ENCODE peak calls at places on chromosome 4, in nine cellular contexts. P is foreskin fibroblast; Q is GM13977; D is WTC11; H is stimulated activated CD8-positive, alpha-beta memory T cell treated with anti-CD3 and anti-CD28 coated beads, Interleukin-15, amount 100 ng/mL, for 24 hours; L is IMR-90; N is mucosa of descending colon; U is cardiac muscle cell; T is right lobe of liver. A is an unnamed sample.
A peak's percentile ranks its signal among the peaks of the same experiment; 100 is the strongest.

GRCh38 chr4:89403826-89404225 is 96.2 kb upstream of the GPRIN3 start:
- DNase-seq in T (no peak), P (no peak), Q (no peak), H (no peak), N (no peak), U (no peak), L (no peak), D (no peak), A (no peak)

GRCh38 chr4:1793940-1794808 is 1.1 kb downstream of the FGFR3 start:
- DNase-seq in T (no peak), H (no peak), P (no peak), D (peak; percentile 41), U (peak; percentile 57), Q (peak; percentile 70), L (no peak), N (no peak), A (no peak)

GRCh38 chr4:105490523-105490922 is 16.7 kb upstream of the PPA2 start:
- DNase-seq in L (no peak), Q (no peak), D (no peak), N (no peak), P (no peak), U (no peak), H (no peak), T (no peak), A (no peak)

GRCh38 chr4:27986476-27986875 is 1125.8 kb downstream of the STIM2 start:
- DNase-seq in U (no peak), L (no peak), T (no peak), H (no peak), Q (no peak), N (no peak), D (no peak), P (no peak), A (no peak)

GRCh38 chr4:7785017-7785416 is 154.6 kb downstream of the AFAP1 start:
- DNase-seq in N (no peak), T (no peak), U (no peak), L (peak; percentile 51), H (no peak), Q (peak; percentile 17), D (no peak), P (peak; percentile 57), A (no peak)

GRCh38 chr4:175386776-175387507 is 425.1 kb downstream of the GPM6A start:
- DNase-seq in N (no peak), D (peak; percentile 64), H (no peak), U (no peak), T (no peak), L (no peak), P (no peak), Q (no peak), A (no peak)

GRCh38 chr4:151685303-151685702 is 75.5 kb downstream of the GATB start:
- DNase-seq in Q (no peak), P (no peak), H (no peak), L (no peak), U (no peak), T (no peak), D (no peak), N (no peak), A (no peak)

GRCh38 chr4:139560396-139561084 is 4.5 kb upstream of the SETD7 start:
- DNase-seq in N (no peak), L (no peak), T (no peak), H (no peak), D (peak; percentile 26), Q (peak; percentile 48), U (no peak), P (no peak), A (no peak)

GRCh38 chr4:163350672-163351071 is 7.0 kb downstream of the NPY5R start:
- DNase-seq in N (no peak), U (no peak), L (no peak), P (no peak), T (no peak), Q (no peak), H (no peak), D (no peak), A (no peak)

GRCh38 chr4:16607241-16607640 is 291.2 kb downstream of the LDB2 start:
- DNase-seq in T (no peak), N (no peak), H (no peak), Q (no peak), D (no peak), L (no peak), P (no peak), U (no peak), A (no peak)